ENCODE peak calls at places on chromosome 20, in eight cellular contexts. U is PC-9, P is tibial artery, H is foreskin fibroblast, F is endothelial cell of umbilical vein, T is tibial nerve, E is astrocyte of the spinal cord, D is fibroblast of lung. G is an unnamed sample.

GRCh38 chr20:56809668-56810067 is 180.6 kb downstream of the TFAP2C start:
- DNase-seq in D (no peak), U (no peak), T (no peak), H (no peak), P (no peak), E (no peak), F (no peak), G (no peak)

GRCh38 chr20:6381887-6382286 is 259.1 kb upstream of the FERMT1 start:
- DNase-seq in T (no peak), P (no peak), E (peak), D (peak), F (peak), H (no peak), U (no peak), G (peak)

GRCh38 chr20:21154692-21155091 is 28.8 kb downstream of the KIZ start:
- DNase-seq in D (no peak), F (no peak), H (no peak), T (no peak), U (no peak), P (no peak), E (no peak), G (no peak)

GRCh38 chr20:32437391-32438074 is 79.4 kb downstream of the ASXL1 start:
- DNase-seq in D (no peak), T (no peak), F (no peak), U (no peak), H (no peak), E (no peak), P (no peak), G (no peak)

GRCh38 chr20:50092436-50092835 is 20.5 kb downstream of the UBE2V1 start:
- DNase-seq in H (no peak), D (peak), P (no peak), U (no peak), F (no peak), T (no peak), E (no peak), G (peak)

GRCh38 chr20:57008217-57008616 is 258.2 kb downstream of the BMP7 start:
- DNase-seq in U (no peak), F (no peak), P (no peak), E (no peak), T (no peak), H (no peak), D (peak), G (no peak)

GRCh38 chr20:37714973-37715657 is 21.3 kb downstream of the CTNNBL1 start:
- DNase-seq in F (no peak), H (peak), U (no peak), P (no peak), T (no peak), D (peak), E (peak), G (peak)

GRCh38 chr20:34834459-34834893 is 9.0 kb upstream of the NCOA6 start:
- DNase-seq in E (peak), U (peak), F (peak), H (no peak), P (no peak), T (no peak), D (peak), G (peak)

GRCh38 chr20:24764825-24765224 is 184.2 kb upstream of the CST7 start:
- DNase-seq in P (no peak), F (no peak), U (no peak), T (no peak), D (no peak), E (no peak), H (no peak), G (peak)

GRCh38 chr20:61621381-61621780 is 369.3 kb downstream of the CDH4 start:
- DNase-seq in E (no peak), P (no peak), T (no peak), D (no peak), U (no peak), H (no peak), F (no peak), G (no peak)

GRCh38 chr20:50291428-50292323 is 101.0 kb downstream of the CEBPB start:
- DNase-seq in U (no peak), F (no peak), E (no peak), T (no peak), D (no peak), H (no peak), P (no peak), G (no peak)

GRCh38 chr20:61584851-61585250 is 332.8 kb downstream of the CDH4 start:
- DNase-seq in D (no peak), U (no peak), H (no peak), P (no peak), F (no peak), T (no peak), E (no peak), G (no peak)

GRCh38 chr20:23641936-23642751 is 4.4 kb upstream of the CST3 start:
- DNase-seq in P (peak), E (peak), T (no peak), H (peak), U (peak), F (peak), D (peak), G (peak)
- TF ChIP-seq CTCF in P (no peak), E (no peak), T (no peak), H (no peak), U (no peak), F (no peak), D (no peak), G (no peak)

DNA sequence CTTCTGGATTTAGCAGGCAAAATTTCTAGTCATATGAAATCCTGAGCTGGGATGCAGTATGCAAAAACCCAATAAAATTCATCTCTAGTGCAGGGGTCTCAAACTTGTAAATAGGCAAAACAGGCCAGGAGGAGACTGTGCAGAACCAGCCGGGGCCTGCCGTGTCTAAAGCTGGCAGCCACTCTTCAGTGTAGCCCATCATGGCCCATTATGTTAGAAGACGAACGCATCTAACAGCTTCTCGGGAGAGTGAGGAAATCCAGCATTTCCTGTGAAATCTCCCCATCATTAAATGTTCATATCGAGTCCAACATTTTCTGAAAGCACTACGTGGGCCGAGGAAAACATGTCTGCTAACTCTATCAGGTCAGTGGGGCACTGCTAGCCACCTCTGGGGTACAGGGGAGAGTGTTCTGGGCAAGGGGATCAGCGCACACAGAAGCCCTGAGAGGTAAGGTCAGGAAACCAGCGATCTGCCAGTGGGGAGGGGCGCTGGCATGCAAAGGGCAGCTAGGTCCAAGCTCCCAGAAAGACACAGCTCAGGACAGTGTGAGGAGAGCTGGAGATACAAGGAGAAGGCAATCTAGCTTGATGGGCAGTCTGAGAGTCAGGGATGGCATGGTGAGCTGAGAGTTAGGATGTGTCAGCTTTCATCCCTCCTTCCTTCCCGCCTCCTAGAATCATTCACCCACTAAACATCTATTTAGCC is 144.2 kb downstream of the PREX1 start:
- DNase-seq in H (no peak), F (peak), U (no peak), E (no peak), P (no peak), D (no peak), T (no peak), G (no peak)
- H3K4me3 ChIP-seq in H (no peak), F (no peak), U (no peak), E (no peak), P (no peak), D (no peak), T (no peak), G (no peak)

GRCh38 chr20:44004306-44004915 is 89.8 kb downstream of the TOX2 start:
- DNase-seq in F (no peak), T (no peak), H (no peak), U (no peak), P (no peak), E (no peak), D (no peak), G (no peak)
- TF ChIP-seq CTCF in F (no peak), T (no peak), H (no peak), U (no peak), P (no peak), E (no peak), D (no peak), G (no peak)

GRCh38 chr20:8431538-8432434 is 299.7 kb downstream of the PLCB1 start:
- DNase-seq in U (no peak), E (no peak), F (no peak), D (no peak), H (no peak), T (peak), P (no peak), G (peak)
- H3K4me3 ChIP-seq in U (no peak), E (no peak), F (no peak), D (no peak), H (no peak), T (no peak), P (no peak), G (no peak)

DNA sequence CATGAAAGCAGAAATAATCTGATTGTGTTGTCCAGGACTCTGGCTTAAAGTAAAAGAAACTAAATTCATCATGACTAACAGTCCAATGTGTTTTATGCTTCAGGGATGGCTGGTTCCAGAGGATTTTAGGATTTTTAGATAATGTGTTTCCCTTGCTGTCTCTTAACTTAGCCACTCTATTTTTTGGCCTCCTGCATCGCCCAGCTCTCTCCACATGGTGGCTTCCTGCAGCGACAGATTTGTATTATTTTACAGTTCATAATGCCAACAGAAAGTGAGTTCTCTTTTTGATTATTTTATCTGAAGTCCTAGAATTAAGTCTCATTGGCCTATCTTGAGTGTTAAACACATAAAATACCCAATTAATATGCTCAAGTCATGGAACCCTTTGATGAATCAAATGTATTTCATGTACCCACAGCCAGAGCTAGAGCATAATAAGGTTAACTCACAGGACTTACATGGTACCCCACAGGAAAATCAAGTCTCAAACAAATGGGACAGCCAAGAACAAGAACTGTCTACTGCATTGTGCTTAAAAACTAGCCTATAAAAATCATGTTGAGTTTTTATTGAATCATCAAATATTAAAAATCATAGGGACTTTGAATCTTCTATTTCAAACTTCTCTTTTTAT is 582.5 kb downstream of the DOK5 start:
- DNase-seq in D (peak), E (no peak), H (no peak), U (no peak), P (no peak), F (no peak), T (no peak), G (no peak)
- TF ChIP-seq CTCF in D (no peak), E (peak), H (no peak), U (peak), P (peak), F (no peak), T (no peak), G (no peak)

GRCh38 chr20:31237763-31238162 is 19.7 kb upstream of the DEFB115 start:
- DNase-seq in H (no peak), P (no peak), E (no peak), D (no peak), U (no peak), T (no peak), F (no peak), G (no peak)
- H3K4me3 ChIP-seq in H (no peak), P (no peak), E (no peak), D (no peak), U (no peak), T (no peak), F (no peak), G (no peak)

GRCh38 chr20:40938020-40938419 is 90.6 kb upstream of the TOP1 start:
- DNase-seq in F (no peak), P (no peak), U (no peak), H (no peak), T (no peak), E (no peak), D (no peak), G (no peak)
- TF ChIP-seq CTCF in F (no peak), P (no peak), U (no peak), H (no peak), T (no peak), E (peak), D (no peak), G (peak)

GRCh38 chr20:33669224-33669623 is 2.5 kb downstream of the ACTL10 start:
- DNase-seq in E (no peak), T (no peak), P (no peak), U (no peak), F (no peak), D (no peak), H (no peak), G (no peak)
- H3K4me3 ChIP-seq in E (no peak), T (no peak), P (no peak), U (no peak), F (no peak), D (no peak), H (no peak), G (no peak)

GRCh38 chr20:45890077-45890996 is 671 bp downstream of the NEURL2 start:
- DNase-seq in P (peak), U (no peak), D (peak), E (peak), H (peak), T (peak), F (peak), G (peak)

GRCh38 chr20:45893831-45894230 is 2.7 kb downstream of the CTSA start:
- DNase-seq in F (no peak), T (no peak), H (no peak), E (peak), U (no peak), D (no peak), P (no peak), G (no peak)

GRCh38 chr20:45890997-45891983 is at the start of the genes CTSA and NEURL2:
- DNase-seq in E (peak), T (peak), U (peak), H (peak), P (peak), D (peak), F (peak), G (peak)

GRCh38 chr20:45892828-45893500 is 1.8 kb downstream of the CTSA start:
- DNase-seq in E (no peak), T (no peak), P (no peak), D (no peak), U (no peak), F (no peak), H (no peak), G (peak)

DNA sequence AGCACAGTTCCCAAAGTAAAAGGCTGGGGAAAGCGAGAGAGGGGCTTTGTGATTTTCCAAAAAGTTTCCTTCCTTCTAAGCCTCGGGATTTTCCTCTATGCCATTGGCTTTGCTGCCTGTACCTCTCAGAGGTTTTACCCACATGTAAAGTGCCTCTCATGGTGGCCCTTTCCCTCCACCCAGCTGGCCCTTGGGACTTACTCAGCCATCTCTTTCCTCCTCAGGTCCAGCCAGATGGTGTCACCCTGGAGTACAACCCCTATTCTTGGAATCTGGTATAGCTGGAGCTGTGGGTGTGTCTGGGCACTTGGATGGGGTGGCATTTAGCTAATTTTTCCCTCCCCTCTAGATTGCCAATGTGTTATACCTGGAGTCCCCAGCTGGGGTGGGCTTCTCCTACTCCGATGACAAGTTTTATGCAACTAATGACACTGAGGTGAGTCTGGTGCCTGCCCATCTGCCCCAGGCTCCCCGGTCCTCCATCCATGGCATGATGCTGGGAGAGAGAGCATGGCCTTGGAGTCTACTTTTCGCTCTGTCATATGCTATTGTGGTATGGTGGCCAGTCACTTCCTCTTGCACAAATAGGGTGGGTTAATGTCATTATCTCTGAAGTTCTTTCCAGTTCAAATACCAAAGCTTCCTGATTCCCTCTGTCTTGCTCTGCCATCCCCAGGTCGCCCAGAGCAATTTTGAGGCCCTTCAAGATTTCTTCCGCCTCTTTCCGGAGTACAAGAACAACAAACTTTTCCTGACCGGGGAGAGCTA is 1.1 kb downstream of the CTSA start:
- DNase-seq in F (peak), P (peak), E (no peak), T (no peak), U (peak), D (no peak), H (no peak), G (peak)
- TF ChIP-seq CTCF in F (peak), P (no peak), E (peak), T (no peak), U (peak), D (peak), H (peak), G (peak)

GRCh38 chr20:3628502-3629314 is 34.5 kb downstream of the GFRA4 start:
- DNase-seq in U (no peak), H (no peak), E (no peak), D (no peak), P (no peak), T (no peak), F (no peak), G (no peak)
- H3K4me3 ChIP-seq in U (no peak), H (no peak), E (no peak), D (no peak), P (no peak), T (no peak), F (no peak), G (no peak)

G was measured in choroid plexus epithelial cell.